ENCODE peak calls at places on chromosomes 2 and 18, in eight cellular contexts. K is activated naive CD8-positive, alpha-beta T cell treated with anti-CD3 and anti-CD28 coated beads, Interleukin-2, amount 50 U/mL, for 24 hours; Y is substantia nigra; H is left ventricle myocardium inferior; X is lower lobe of right lung; P is activated effector memory CD4-positive, alpha-beta T cell treated with anti-CD3 and anti-CD28 coated beads, Interleukin-2, amount 50 U/mL, for 16 hours; V is endothelial cell; Z is stimulated activated CD8-positive, alpha-beta memory T cell treated with anti-CD3 and anti-CD28 coated beads, Interleukin-4, amount 100 ng/mL, for 1 hour. U is an unnamed sample.

GRCh38 chr2:203804766-203805484 is 62.6 kb upstream of the CTLA4 start:
- DNase-seq in K (no peak), Y (no peak), H (no peak), X (no peak), P (no peak), V (no peak), Z (no peak), U (no peak)

GRCh38 chr2:15939854-15940660 is at the start of gene MYCN:
- DNase-seq in K (peak), Y (peak), H (peak), X (no peak), P (no peak), V (peak), Z (peak), U (peak)

GRCh38 chr2:159225025-159226016 is 61.2 kb downstream of the WDSUB1 start:
- DNase-seq in K (no peak), Y (no peak), H (peak), X (no peak), P (no peak), V (no peak), Z (no peak), U (no peak)

GRCh38 chr2:218482651-218483050 is 63.7 kb downstream of the VIL1 start:
- DNase-seq in K (no peak), Y (no peak), H (no peak), X (no peak), P (no peak), V (no peak), Z (no peak), U (no peak)

GRCh38 chr2:230007931-230008707 is 60.6 kb downstream of the SLC16A14 start:
- DNase-seq in K (peak), Y (peak), H (peak), X (peak), P (peak), V (peak), Z (peak), U (peak)

GRCh38 chr2:42102606-42103450 is 55.0 kb downstream of the PKDCC start:
- DNase-seq in K (peak), Y (no peak), H (peak), X (peak), P (peak), V (peak), Z (no peak), U (no peak)

GRCh38 chr2:240429341-240429871 is 6.1 kb upstream of the GPC1 start:
- DNase-seq in K (no peak), Y (no peak), H (no peak), X (no peak), P (no peak), V (no peak), Z (no peak), U (no peak)

GRCh38 chr2:38633895-38634294 is 31.2 kb upstream of the HNRNPLL start:
- DNase-seq in K (no peak), Y (no peak), H (no peak), X (no peak), P (no peak), V (no peak), Z (no peak), U (no peak)

GRCh38 chr2:102185347-102185746 is 1.5 kb upstream of the IL1RL2 start:
- DNase-seq in K (no peak), Y (no peak), H (no peak), X (no peak), P (no peak), V (peak), Z (no peak), U (no peak)

GRCh38 chr18:62647179-62647578 is 68.2 kb upstream of the PHLPP1 start:
- DNase-seq in K (no peak), Y (no peak), H (no peak), X (no peak), P (no peak), V (no peak), Z (no peak), U (no peak)

GRCh38 chr2:100796499-100797100 is 23.3 kb upstream of the NPAS2 start:
- DNase-seq in K (no peak), Y (no peak), H (no peak), X (no peak), P (no peak), V (no peak), Z (no peak), U (no peak)

GRCh38 chr2:223096571-223096970 is 44.6 kb downstream of the KCNE4 start:
- DNase-seq in K (no peak), Y (no peak), H (no peak), X (no peak), P (no peak), V (no peak), Z (no peak), U (no peak)

GRCh38 chr2:128600606-128601297 is 282.1 kb upstream of the HS6ST1 start:
- DNase-seq in K (no peak), Y (no peak), H (no peak), X (no peak), P (peak), V (no peak), Z (no peak), U (no peak)

U was measured in LoVo.